ENCODE peak calls at places on chromosome 3, in ten cellular contexts. J, D, Q, X, L, W, G, E, T and O are unnamed samples.

GRCh38 chr3:184546252-184546651 is 15.3 kb upstream of the EPHB3 start:
- DNase-seq in Q (no peak), L (no peak), X (no peak), G (no peak), J (peak; percentile 71), E (no peak), W (no peak), D (peak; percentile 16), T (no peak), O (no peak)

GRCh38 chr3:52126036-52126435 is 28.2 kb downstream of the POC1A start:
- DNase-seq in W (no peak), E (no peak), G (peak; percentile 19), Q (no peak), X (no peak), L (no peak), T (no peak), J (peak; percentile 3), D (no peak), O (no peak)

GRCh38 chr3:170642882-170643601 is 57.2 kb upstream of the SLC7A14 start:
- DNase-seq in L (no peak), D (no peak), T (no peak), J (peak; percentile 69), E (no peak), G (no peak), X (no peak), Q (no peak), W (no peak), O (peak; percentile 71)

GRCh38 chr3:183386651-183387050 is 41.8 kb downstream of the MCF2L2 start:
- DNase-seq in X (no peak), E (no peak), G (no peak), L (no peak), T (no peak), Q (no peak), D (no peak), W (no peak), J (no peak), O (peak; percentile 60)

GRCh38 chr3:131393056-131393455 is 11.5 kb downstream of the NUDT16 start:
- DNase-seq in E (no peak), W (no peak), G (no peak), X (no peak), J (no peak), T (no peak), D (no peak), L (no peak), Q (no peak), O (no peak)

GRCh38 chr3:5010706-5011554 is 31.7 kb downstream of the BHLHE40 start:
- DNase-seq in X (no peak), T (no peak), E (no peak), L (no peak), Q (no peak), W (peak; percentile 56), D (no peak), G (no peak), J (no peak), O (no peak)

GRCh38 chr3:63762180-63762579 is 56.9 kb upstream of the C3orf49 start:
- DNase-seq in X (no peak), L (no peak), W (no peak), T (no peak), E (no peak), Q (peak; percentile 15), G (no peak), J (no peak), D (no peak), O (no peak)

GRCh38 chr3:195865752-195866151 is 42.6 kb downstream of the TNK2 start:
- DNase-seq in G (peak; percentile 62), L (no peak), J (no peak), D (no peak), Q (no peak), T (no peak), X (no peak), W (no peak), E (no peak), O (no peak)

GRCh38 chr3:188947401-188947982 is 224.3 kb upstream of the TPRG1 start:
- DNase-seq in L (peak; percentile 74), T (peak; percentile 98), D (peak; percentile 94), G (peak; percentile 94), W (no peak), J (peak; percentile 94), X (no peak), Q (peak; percentile 77), E (peak; percentile 99), O (peak; percentile 85)